ENCODE peak calls at places on chromosomes 16 and 17, in six cellular contexts. Y is A549, U is K562, B is GM12878, I is HepG2, C is endothelial cell of umbilical vein. W is an unnamed sample.

GRCh38 chr16:24131294-24131693 is 124.8 kb upstream of the CACNG3 start:
- DNase-seq in Y (no peak), U (no peak), B (no peak), I (no peak), C (no peak), W (no peak)

GRCh38 chr16:10579965-10580918 is at the start of gene EMP2:
- DNase-seq in Y (peak), U (peak), B (no peak), I (peak), C (peak), W (peak)

GRCh38 chr16:47258874-47259461 is 115.2 kb upstream of the NETO2 start:
- DNase-seq in Y (peak), U (peak), B (peak), I (peak), C (peak), W (peak)

GRCh38 chr16:84687715-84688114 is 12.1 kb upstream of the USP10 start:
- DNase-seq in Y (no peak), U (no peak), B (peak), I (no peak), C (peak), W (peak)

GRCh38 chr17:38591759-38592241 is 14.0 kb downstream of the SRCIN1 start:
- DNase-seq in Y (no peak), U (no peak), B (no peak), I (no peak), C (no peak), W (peak)

GRCh38 chr16:65727534-65728137 is 605.8 kb upstream of the CDH11 start:
- DNase-seq in Y (no peak), U (no peak), B (no peak), I (peak), C (no peak), W (no peak)

GRCh38 chr16:9836118-9836736 is 346.0 kb downstream of the GRIN2A start:
- DNase-seq in Y (no peak), U (peak), B (no peak), I (no peak), C (peak), W (peak)

GRCh38 chr17:50779747-50780363 is 12.5 kb upstream of the ANKRD40CL start:
- DNase-seq in Y (no peak), U (no peak), B (no peak), I (no peak), C (no peak), W (no peak)

GRCh38 chr16:15879255-15879804 is 9.1 kb downstream of the CEP20 start:
- DNase-seq in Y (peak), U (peak), B (no peak), I (peak), C (peak), W (peak)

GRCh38 chr16:57736419-57737281 is 1.1 kb downstream of the KATNB1 start:
- DNase-seq in Y (peak), U (peak), B (no peak), I (peak), C (peak), W (no peak)

GRCh38 chr17:309361-309888 is 43.2 kb downstream of the RPH3AL start:
- DNase-seq in Y (peak), U (peak), B (no peak), I (peak), C (peak), W (peak)

GRCh38 chr17:63842173-63842539 is 329 bp downstream of the SMARCD2 start:
- DNase-seq in Y (no peak), U (no peak), B (no peak), I (no peak), C (peak), W (peak)

GRCh38 chr16:76639685-76640289 is 362.6 kb downstream of the CNTNAP4 start:
- DNase-seq in Y (peak), U (no peak), B (no peak), I (peak), C (no peak), W (peak)

GRCh38 chr17:69581061-69581955 is 166.8 kb downstream of the MAP2K6 start:
- DNase-seq in Y (no peak), U (no peak), B (peak), I (no peak), C (peak), W (no peak)

GRCh38 chr17:65130829-65131228 is 6.3 kb upstream of the RGS9 start:
- DNase-seq in Y (no peak), U (no peak), B (no peak), I (peak), C (no peak), W (peak)

GRCh38 chr16:21723532-21723931 is 59.8 kb downstream of the OTOA start:
- DNase-seq in Y (no peak), U (no peak), B (no peak), I (no peak), C (no peak), W (no peak)

GRCh38 chr17:28948873-28949184 is 2.5 kb downstream of the PHF12 start:
- DNase-seq in Y (no peak), U (no peak), B (no peak), I (no peak), C (no peak), W (no peak)

GRCh38 chr17:427891-428290 is 75.3 kb upstream of the RPH3AL start:
- DNase-seq in Y (no peak), U (no peak), B (no peak), I (no peak), C (no peak), W (no peak)

GRCh38 chr17:10702574-10702973 is 5.2 kb downstream of the ADPRM start:
- DNase-seq in Y (no peak), U (no peak), B (no peak), I (no peak), C (peak), W (peak)

GRCh38 chr16:11572301-11572995 is 14.3 kb downstream of the LITAF start:
- DNase-seq in Y (no peak), U (no peak), B (no peak), I (no peak), C (no peak), W (no peak)

GRCh38 chr17:10384175-10384574 is 11.4 kb upstream of the MYH13 start:
- DNase-seq in Y (no peak), U (no peak), B (no peak), I (no peak), C (no peak), W (no peak)

GRCh38 chr17:80297996-80298560 is 37.4 kb downstream of the RNF213 start:
- DNase-seq in Y (no peak), U (no peak), B (no peak), I (no peak), C (no peak), W (no peak)

GRCh38 chr16:2003827-2004641 is 5.6 kb downstream of the ZNF598 start:
- DNase-seq in Y (peak), U (peak), B (no peak), I (peak), C (peak), W (peak)

GRCh38 chr17:32015245-32016013 is 8.2 kb downstream of the LRRC37B start:
- DNase-seq in Y (peak), U (no peak), B (no peak), I (no peak), C (no peak), W (peak)

GRCh38 chr16:1689853-1690252 is 11.8 kb downstream of the JPT2 start:
- DNase-seq in Y (no peak), U (no peak), B (no peak), I (no peak), C (no peak), W (no peak)

GRCh38 chr17:82463391-82463790 is 4.8 kb downstream of the NARF start:
- DNase-seq in Y (no peak), U (peak), B (no peak), I (no peak), C (no peak), W (no peak)

DNA sequence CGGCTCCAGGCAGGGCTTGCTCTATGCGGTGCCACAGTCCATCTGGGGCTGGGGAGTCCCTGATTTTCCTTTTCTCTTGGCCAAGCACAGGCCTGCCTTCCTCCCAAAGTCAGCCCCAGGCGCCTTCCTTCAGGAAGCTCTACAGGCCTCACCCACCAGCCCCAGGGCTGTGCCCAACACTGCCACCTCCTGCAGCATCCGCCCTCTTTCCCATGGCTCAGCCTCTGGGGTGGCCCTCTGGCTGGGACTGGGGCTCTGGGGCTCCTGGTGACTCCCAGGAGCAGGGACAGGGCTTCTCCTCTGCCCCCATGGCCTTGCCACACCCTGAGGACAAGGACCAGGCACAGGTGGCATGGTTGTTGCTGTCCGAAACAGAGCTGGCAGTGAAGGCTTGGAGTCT is 817 bp downstream of the ITGB4 start:
- DNase-seq in Y (no peak), U (no peak), B (no peak), I (no peak), C (no peak), W (no peak)
- TF ChIP-seq CTCF in Y (no peak), U (no peak), B (no peak), I (no peak), C (no peak), W (no peak)

GRCh38 chr17:18314731-18315497 is at the start of the genes SMCR8 and TOP3A:
- DNase-seq in Y (peak), U (peak), B (peak), I (peak), C (peak), W (peak)
- TF ChIP-seq POLR2A in Y (peak), U (peak), B (peak), I (peak), C (peak), W (peak)

GRCh38 chr17:46020023-46020735 is 21.1 kb downstream of the STH start:
- DNase-seq in Y (no peak), U (no peak), B (peak), I (no peak), C (no peak), W (no peak)
- TF ChIP-seq MYC in Y (no peak), U (no peak), B (no peak), I (no peak), C (no peak), W (no peak)

DNA sequence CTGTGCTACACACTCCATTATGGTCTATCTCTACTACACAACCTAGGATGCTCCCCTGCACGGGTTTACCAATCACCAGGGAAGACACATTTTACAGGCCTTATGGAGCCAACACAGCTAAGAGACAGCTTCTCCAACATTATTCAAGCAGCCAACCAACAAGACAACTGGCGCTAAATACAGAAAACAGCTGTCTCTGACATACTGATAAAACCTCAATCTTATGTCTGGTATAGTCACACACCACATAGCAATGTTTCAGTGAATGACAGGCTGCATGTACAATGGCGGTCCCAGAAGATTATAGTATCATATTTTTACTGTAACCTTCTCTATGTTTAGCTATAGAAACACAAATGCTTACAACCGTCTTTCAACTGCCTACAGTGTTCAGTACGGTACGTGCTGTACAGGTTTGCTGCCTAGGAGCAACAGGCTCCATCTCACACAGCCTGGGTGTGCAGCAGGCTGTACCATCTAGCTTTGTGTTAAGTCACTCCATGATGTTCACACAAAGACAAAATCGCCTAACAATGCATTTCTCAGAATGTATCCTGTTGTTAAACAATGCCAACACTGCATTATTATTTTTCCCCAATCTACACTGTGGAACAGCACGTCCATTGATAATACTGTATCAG is 10.9 kb downstream of the USP22 start:
- DNase-seq in Y (no peak), U (no peak), B (no peak), I (no peak), C (no peak), W (no peak)
- TF ChIP-seq CTCF in Y (no peak), U (no peak), B (no peak), I (no peak), C (no peak), W (no peak)

DNA sequence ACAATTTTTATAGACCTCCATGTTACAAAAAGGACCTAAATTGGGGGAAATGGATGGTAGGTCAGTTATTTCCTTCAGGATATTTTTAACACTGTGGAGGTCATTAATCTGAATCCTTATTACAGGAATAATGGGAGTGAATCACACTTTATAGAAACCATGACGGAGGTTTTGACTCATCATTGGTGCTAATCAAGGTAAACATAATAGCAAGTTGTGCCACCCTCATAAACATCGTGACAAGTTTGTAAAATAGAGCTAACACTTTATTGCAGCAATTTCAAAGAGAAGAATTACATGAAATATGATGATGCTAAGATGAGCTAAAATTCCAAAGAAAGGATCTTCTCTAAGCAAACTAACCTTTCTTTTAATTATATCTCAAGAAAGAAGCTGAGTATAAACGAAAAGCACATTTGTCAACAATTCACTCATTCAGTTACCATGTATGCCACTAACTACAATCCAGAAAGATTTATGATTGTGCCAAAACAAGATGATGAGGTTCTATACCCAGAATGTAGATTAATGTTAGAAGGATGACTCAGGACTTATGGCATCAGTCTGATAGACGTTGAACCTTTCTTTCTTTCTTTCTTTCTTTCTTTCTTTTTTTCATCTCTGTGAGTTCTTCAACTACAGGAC is 23.5 kb downstream of the STAT5B start:
- DNase-seq in Y (no peak), U (no peak), B (no peak), I (no peak), C (peak), W (no peak)
- TF ChIP-seq POLR2A in Y (no peak), U (no peak), B (no peak), I (no peak), C (no peak), W (no peak)

W was measured in NB4.